ENCODE peak calls at places on chromosomes 7 and 10, in seven cellular contexts. One of them, this sample, is unnamed.

GRCh38 chr7:44983742-44984477 is 5.1 kb upstream of the MYO1G start:
- DNase-seq in RPMI8226: no peak
- DNase-seq in BJ: no peak
- DNase-seq in neural crest cell: no peak
- DNase-seq in stimulated activated CD4-positive, alpha-beta T cell treated with anti-CD3 and anti-CD28 coated beads, Interleukin-1b, Interleukin-23, amount 100 ng/mL, for 1 hour: no peak
- DNase-seq in endothelial cell: no peak
- DNase-seq in activated T-helper 1 cell treated with anti-CD3 and anti-CD28 coated beads, Interleukin-12 subunit alpha, Interleukin-12 subunit beta, Interleukin-2, Interleukin-4 antibody, amounts not matched to agents 30 ng/mL and 10 ng/mL and 1 ng/mL, durations not matched to agents 14 hours and 24 hours and 36 hours: no peak
- DNase-seq in this sample: no peak

GRCh38 chr10:33566426-33566825 is 232.0 kb upstream of the NRP1 start:
- DNase-seq in endothelial cell: no peak
- DNase-seq in activated T-helper 1 cell treated with anti-CD3 and anti-CD28 coated beads, Interleukin-12 subunit alpha, Interleukin-12 subunit beta, Interleukin-2, Interleukin-4 antibody, amounts not matched to agents 30 ng/mL and 10 ng/mL and 1 ng/mL, durations not matched to agents 14 hours and 24 hours and 36 hours: no peak
- DNase-seq in RPMI8226: peak; percentile 24
- DNase-seq in stimulated activated CD4-positive, alpha-beta T cell treated with anti-CD3 and anti-CD28 coated beads, Interleukin-1b, Interleukin-23, amount 100 ng/mL, for 1 hour: no peak
- DNase-seq in neural crest cell: no peak
- DNase-seq in BJ: no peak
- DNase-seq in this sample: peak; percentile 35

GRCh38 chr7:3393862-3394261 is 92.8 kb downstream of the SDK1 start:
- DNase-seq in endothelial cell: no peak
- DNase-seq in stimulated activated CD4-positive, alpha-beta T cell treated with anti-CD3 and anti-CD28 coated beads, Interleukin-1b, Interleukin-23, amount 100 ng/mL, for 1 hour: no peak
- DNase-seq in activated T-helper 1 cell treated with anti-CD3 and anti-CD28 coated beads, Interleukin-12 subunit alpha, Interleukin-12 subunit beta, Interleukin-2, Interleukin-4 antibody, amounts not matched to agents 30 ng/mL and 10 ng/mL and 1 ng/mL, durations not matched to agents 14 hours and 24 hours and 36 hours: no peak
- DNase-seq in neural crest cell: no peak
- DNase-seq in RPMI8226: no peak
- DNase-seq in BJ: no peak
- DNase-seq in this sample: no peak

GRCh38 chr7:100889761-100890639 is 485 bp upstream of the UFSP1 start:
- DNase-seq in neural crest cell: peak; percentile 80
- DNase-seq in RPMI8226: peak; percentile 98
- DNase-seq in endothelial cell: peak; percentile 91
- DNase-seq in BJ: peak; percentile 51
- DNase-seq in stimulated activated CD4-positive, alpha-beta T cell treated with anti-CD3 and anti-CD28 coated beads, Interleukin-1b, Interleukin-23, amount 100 ng/mL, for 1 hour: peak; percentile 83
- DNase-seq in activated T-helper 1 cell treated with anti-CD3 and anti-CD28 coated beads, Interleukin-12 subunit alpha, Interleukin-12 subunit beta, Interleukin-2, Interleukin-4 antibody, amounts not matched to agents 30 ng/mL and 10 ng/mL and 1 ng/mL, durations not matched to agents 14 hours and 24 hours and 36 hours: peak; percentile 91
- DNase-seq in this sample: peak; percentile 96

GRCh38 chr7:114414151-114415053 is at the start of gene FOXP2:
- DNase-seq in activated T-helper 1 cell treated with anti-CD3 and anti-CD28 coated beads, Interleukin-12 subunit alpha, Interleukin-12 subunit beta, Interleukin-2, Interleukin-4 antibody, amounts not matched to agents 30 ng/mL and 10 ng/mL and 1 ng/mL, durations not matched to agents 14 hours and 24 hours and 36 hours: no peak
- DNase-seq in RPMI8226: peak; percentile 44
- DNase-seq in endothelial cell: no peak
- DNase-seq in stimulated activated CD4-positive, alpha-beta T cell treated with anti-CD3 and anti-CD28 coated beads, Interleukin-1b, Interleukin-23, amount 100 ng/mL, for 1 hour: no peak
- DNase-seq in BJ: no peak
- DNase-seq in neural crest cell: peak; percentile 26
- DNase-seq in this sample: no peak

GRCh38 chr10:77333610-77334340 is 303.8 kb downstream of the KCNMA1 start:
- DNase-seq in BJ: no peak
- DNase-seq in activated T-helper 1 cell treated with anti-CD3 and anti-CD28 coated beads, Interleukin-12 subunit alpha, Interleukin-12 subunit beta, Interleukin-2, Interleukin-4 antibody, amounts not matched to agents 30 ng/mL and 10 ng/mL and 1 ng/mL, durations not matched to agents 14 hours and 24 hours and 36 hours: no peak
- DNase-seq in RPMI8226: no peak
- DNase-seq in endothelial cell: no peak
- DNase-seq in stimulated activated CD4-positive, alpha-beta T cell treated with anti-CD3 and anti-CD28 coated beads, Interleukin-1b, Interleukin-23, amount 100 ng/mL, for 1 hour: no peak
- DNase-seq in neural crest cell: no peak
- DNase-seq in this sample: no peak

GRCh38 chr7:70698219-70698832 is 433.6 kb upstream of the GALNT17 start:
- DNase-seq in BJ: no peak
- DNase-seq in activated T-helper 1 cell treated with anti-CD3 and anti-CD28 coated beads, Interleukin-12 subunit alpha, Interleukin-12 subunit beta, Interleukin-2, Interleukin-4 antibody, amounts not matched to agents 30 ng/mL and 10 ng/mL and 1 ng/mL, durations not matched to agents 14 hours and 24 hours and 36 hours: no peak
- DNase-seq in endothelial cell: peak; percentile 43
- DNase-seq in neural crest cell: no peak
- DNase-seq in RPMI8226: peak; percentile 61
- DNase-seq in stimulated activated CD4-positive, alpha-beta T cell treated with anti-CD3 and anti-CD28 coated beads, Interleukin-1b, Interleukin-23, amount 100 ng/mL, for 1 hour: no peak
- DNase-seq in this sample: no peak

GRCh38 chr7:48428091-48428710 is 256.9 kb downstream of the ABCA13 start:
- DNase-seq in BJ: no peak
- DNase-seq in neural crest cell: no peak
- DNase-seq in RPMI8226: no peak
- DNase-seq in activated T-helper 1 cell treated with anti-CD3 and anti-CD28 coated beads, Interleukin-12 subunit alpha, Interleukin-12 subunit beta, Interleukin-2, Interleukin-4 antibody, amounts not matched to agents 30 ng/mL and 10 ng/mL and 1 ng/mL, durations not matched to agents 14 hours and 24 hours and 36 hours: no peak
- DNase-seq in endothelial cell: no peak
- DNase-seq in stimulated activated CD4-positive, alpha-beta T cell treated with anti-CD3 and anti-CD28 coated beads, Interleukin-1b, Interleukin-23, amount 100 ng/mL, for 1 hour: no peak
- DNase-seq in this sample: no peak

GRCh38 chr10:100519321-100520051 is at the start of gene SEC31B:
- DNase-seq in stimulated activated CD4-positive, alpha-beta T cell treated with anti-CD3 and anti-CD28 coated beads, Interleukin-1b, Interleukin-23, amount 100 ng/mL, for 1 hour: no peak
- DNase-seq in neural crest cell: peak; percentile 60
- DNase-seq in endothelial cell: peak; percentile 60
- DNase-seq in BJ: no peak
- DNase-seq in activated T-helper 1 cell treated with anti-CD3 and anti-CD28 coated beads, Interleukin-12 subunit alpha, Interleukin-12 subunit beta, Interleukin-2, Interleukin-4 antibody, amounts not matched to agents 30 ng/mL and 10 ng/mL and 1 ng/mL, durations not matched to agents 14 hours and 24 hours and 36 hours: no peak
- DNase-seq in RPMI8226: no peak
- DNase-seq in this sample: peak; percentile 84

GRCh38 chr10:34235164-34235832 is 579.8 kb downstream of the PARD3 start:
- DNase-seq in BJ: no peak
- DNase-seq in endothelial cell: no peak
- DNase-seq in stimulated activated CD4-positive, alpha-beta T cell treated with anti-CD3 and anti-CD28 coated beads, Interleukin-1b, Interleukin-23, amount 100 ng/mL, for 1 hour: no peak
- DNase-seq in activated T-helper 1 cell treated with anti-CD3 and anti-CD28 coated beads, Interleukin-12 subunit alpha, Interleukin-12 subunit beta, Interleukin-2, Interleukin-4 antibody, amounts not matched to agents 30 ng/mL and 10 ng/mL and 1 ng/mL, durations not matched to agents 14 hours and 24 hours and 36 hours: no peak
- DNase-seq in RPMI8226: no peak
- DNase-seq in neural crest cell: no peak
- DNase-seq in this sample: no peak

GRCh38 chr7:19352271-19352670 is 207.1 kb upstream of the FERD3L start:
- DNase-seq in neural crest cell: no peak
- DNase-seq in activated T-helper 1 cell treated with anti-CD3 and anti-CD28 coated beads, Interleukin-12 subunit alpha, Interleukin-12 subunit beta, Interleukin-2, Interleukin-4 antibody, amounts not matched to agents 30 ng/mL and 10 ng/mL and 1 ng/mL, durations not matched to agents 14 hours and 24 hours and 36 hours: no peak
- DNase-seq in stimulated activated CD4-positive, alpha-beta T cell treated with anti-CD3 and anti-CD28 coated beads, Interleukin-1b, Interleukin-23, amount 100 ng/mL, for 1 hour: no peak
- DNase-seq in RPMI8226: no peak
- DNase-seq in endothelial cell: no peak
- DNase-seq in BJ: no peak
- DNase-seq in this sample: no peak

GRCh38 chr7:21572331-21572730 is 29.5 kb downstream of the DNAH11 start:
- DNase-seq in activated T-helper 1 cell treated with anti-CD3 and anti-CD28 coated beads, Interleukin-12 subunit alpha, Interleukin-12 subunit beta, Interleukin-2, Interleukin-4 antibody, amounts not matched to agents 30 ng/mL and 10 ng/mL and 1 ng/mL, durations not matched to agents 14 hours and 24 hours and 36 hours: no peak
- DNase-seq in RPMI8226: no peak
- DNase-seq in stimulated activated CD4-positive, alpha-beta T cell treated with anti-CD3 and anti-CD28 coated beads, Interleukin-1b, Interleukin-23, amount 100 ng/mL, for 1 hour: no peak
- DNase-seq in BJ: no peak
- DNase-seq in endothelial cell: no peak
- DNase-seq in neural crest cell: no peak
- DNase-seq in this sample: no peak

GRCh38 chr7:45082831-45083331 is 5.9 kb downstream of the NACAD start:
- DNase-seq in neural crest cell: no peak
- DNase-seq in stimulated activated CD4-positive, alpha-beta T cell treated with anti-CD3 and anti-CD28 coated beads, Interleukin-1b, Interleukin-23, amount 100 ng/mL, for 1 hour: no peak
- DNase-seq in RPMI8226: no peak
- DNase-seq in BJ: no peak
- DNase-seq in endothelial cell: no peak
- DNase-seq in activated T-helper 1 cell treated with anti-CD3 and anti-CD28 coated beads, Interleukin-12 subunit alpha, Interleukin-12 subunit beta, Interleukin-2, Interleukin-4 antibody, amounts not matched to agents 30 ng/mL and 10 ng/mL and 1 ng/mL, durations not matched to agents 14 hours and 24 hours and 36 hours: no peak
- DNase-seq in this sample: no peak

GRCh38 chr7:8277394-8277982 is 15.5 kb upstream of the ICA1 start:
- DNase-seq in BJ: no peak
- DNase-seq in activated T-helper 1 cell treated with anti-CD3 and anti-CD28 coated beads, Interleukin-12 subunit alpha, Interleukin-12 subunit beta, Interleukin-2, Interleukin-4 antibody, amounts not matched to agents 30 ng/mL and 10 ng/mL and 1 ng/mL, durations not matched to agents 14 hours and 24 hours and 36 hours: no peak
- DNase-seq in neural crest cell: no peak
- DNase-seq in RPMI8226: peak; percentile 28
- DNase-seq in endothelial cell: no peak
- DNase-seq in stimulated activated CD4-positive, alpha-beta T cell treated with anti-CD3 and anti-CD28 coated beads, Interleukin-1b, Interleukin-23, amount 100 ng/mL, for 1 hour: no peak
- DNase-seq in this sample: no peak

GRCh38 chr10:3452683-3453388 is 280.3 kb upstream of the PITRM1 start:
- DNase-seq in BJ: peak; percentile 78
- DNase-seq in stimulated activated CD4-positive, alpha-beta T cell treated with anti-CD3 and anti-CD28 coated beads, Interleukin-1b, Interleukin-23, amount 100 ng/mL, for 1 hour: no peak
- DNase-seq in endothelial cell: no peak
- DNase-seq in activated T-helper 1 cell treated with anti-CD3 and anti-CD28 coated beads, Interleukin-12 subunit alpha, Interleukin-12 subunit beta, Interleukin-2, Interleukin-4 antibody, amounts not matched to agents 30 ng/mL and 10 ng/mL and 1 ng/mL, durations not matched to agents 14 hours and 24 hours and 36 hours: no peak
- DNase-seq in RPMI8226: no peak
- DNase-seq in neural crest cell: no peak
- DNase-seq in this sample: no peak

GRCh38 chr7:48868916-48869315 is 55.4 kb upstream of the CDC14C start:
- DNase-seq in activated T-helper 1 cell treated with anti-CD3 and anti-CD28 coated beads, Interleukin-12 subunit alpha, Interleukin-12 subunit beta, Interleukin-2, Interleukin-4 antibody, amounts not matched to agents 30 ng/mL and 10 ng/mL and 1 ng/mL, durations not matched to agents 14 hours and 24 hours and 36 hours: no peak
- DNase-seq in neural crest cell: no peak
- DNase-seq in stimulated activated CD4-positive, alpha-beta T cell treated with anti-CD3 and anti-CD28 coated beads, Interleukin-1b, Interleukin-23, amount 100 ng/mL, for 1 hour: no peak
- DNase-seq in BJ: no peak
- DNase-seq in endothelial cell: no peak
- DNase-seq in RPMI8226: no peak
- DNase-seq in this sample: no peak

GRCh38 chr7:45582136-45582742 is 8.1 kb downstream of the ADCY1 start:
- DNase-seq in endothelial cell: no peak
- DNase-seq in activated T-helper 1 cell treated with anti-CD3 and anti-CD28 coated beads, Interleukin-12 subunit alpha, Interleukin-12 subunit beta, Interleukin-2, Interleukin-4 antibody, amounts not matched to agents 30 ng/mL and 10 ng/mL and 1 ng/mL, durations not matched to agents 14 hours and 24 hours and 36 hours: no peak
- DNase-seq in BJ: no peak
- DNase-seq in neural crest cell: no peak
- DNase-seq in RPMI8226: peak; percentile 24
- DNase-seq in stimulated activated CD4-positive, alpha-beta T cell treated with anti-CD3 and anti-CD28 coated beads, Interleukin-1b, Interleukin-23, amount 100 ng/mL, for 1 hour: no peak
- DNase-seq in this sample: no peak

GRCh38 chr7:107327986-107328569 is 141.8 kb upstream of the GPR22 start:
- DNase-seq in activated T-helper 1 cell treated with anti-CD3 and anti-CD28 coated beads, Interleukin-12 subunit alpha, Interleukin-12 subunit beta, Interleukin-2, Interleukin-4 antibody, amounts not matched to agents 30 ng/mL and 10 ng/mL and 1 ng/mL, durations not matched to agents 14 hours and 24 hours and 36 hours: no peak
- DNase-seq in stimulated activated CD4-positive, alpha-beta T cell treated with anti-CD3 and anti-CD28 coated beads, Interleukin-1b, Interleukin-23, amount 100 ng/mL, for 1 hour: no peak
- DNase-seq in neural crest cell: no peak
- DNase-seq in BJ: peak; percentile 24
- DNase-seq in RPMI8226: no peak
- DNase-seq in endothelial cell: no peak
- DNase-seq in this sample: no peak

This sample was measured in H9.